ENCODE peak calls at places on chromosomes 13 and 19, in seven cellular contexts. One of them, this sample, is unnamed.
A peak's percentile ranks its signal among the peaks of the same experiment; 100 is the strongest.

GRCh38 chr13:31945202-31945978 is 86.2 kb upstream of the FRY start:
- DNase-seq in IMR-90: peak; percentile 81
- DNase-seq in psoas muscle: peak; percentile 84
- DNase-seq in Panc1: no peak
- DNase-seq in SK-N-SH: peak; percentile 27
- DNase-seq in right lobe of liver: peak; percentile 57
- DNase-seq in adrenal gland: peak; percentile 61
- DNase-seq in this sample: peak; percentile 80

GRCh38 chr13:23810842-23811241 is 78.4 kb downstream of the MIPEP start:
- DNase-seq in IMR-90: no peak
- DNase-seq in psoas muscle: no peak
- DNase-seq in Panc1: no peak
- DNase-seq in SK-N-SH: no peak
- DNase-seq in right lobe of liver: no peak
- DNase-seq in adrenal gland: no peak
- DNase-seq in this sample: no peak

GRCh38 chr13:112064222-112064621 is 2.7 kb upstream of the SOX1 start:
- DNase-seq in IMR-90: no peak
- DNase-seq in psoas muscle: no peak
- DNase-seq in Panc1: no peak
- DNase-seq in SK-N-SH: no peak
- DNase-seq in right lobe of liver: no peak
- DNase-seq in adrenal gland: no peak
- DNase-seq in this sample: no peak

GRCh38 chr19:3475449-3475848 is 4.9 kb downstream of the SMIM24 start:
- DNase-seq in IMR-90: no peak
- DNase-seq in psoas muscle: no peak
- DNase-seq in Panc1: no peak
- DNase-seq in SK-N-SH: no peak
- DNase-seq in right lobe of liver: no peak
- DNase-seq in adrenal gland: no peak
- DNase-seq in this sample: no peak

GRCh38 chr13:32059511-32059984 is 28.0 kb downstream of the FRY start:
- DNase-seq in IMR-90: no peak
- DNase-seq in psoas muscle: no peak
- DNase-seq in Panc1: no peak
- DNase-seq in SK-N-SH: no peak
- DNase-seq in right lobe of liver: no peak
- DNase-seq in adrenal gland: no peak
- DNase-seq in this sample: no peak

GRCh38 chr13:22001336-22001735 is 330.5 kb downstream of the FGF9 start:
- DNase-seq in IMR-90: no peak
- DNase-seq in psoas muscle: no peak
- DNase-seq in Panc1: no peak
- DNase-seq in SK-N-SH: no peak
- DNase-seq in right lobe of liver: no peak
- DNase-seq in adrenal gland: no peak
- DNase-seq in this sample: no peak

GRCh38 chr19:50933640-50934039 is 19.2 kb downstream of the KLK5 start:
- DNase-seq in IMR-90: peak; percentile 24
- DNase-seq in psoas muscle: no peak
- DNase-seq in Panc1: no peak
- DNase-seq in SK-N-SH: no peak
- DNase-seq in right lobe of liver: no peak
- DNase-seq in adrenal gland: no peak
- DNase-seq in this sample: no peak

GRCh38 chr19:8566855-8567254 is 10.4 kb downstream of the MYO1F start:
- DNase-seq in IMR-90: no peak
- DNase-seq in psoas muscle: no peak
- DNase-seq in Panc1: no peak
- DNase-seq in SK-N-SH: no peak
- DNase-seq in right lobe of liver: no peak
- DNase-seq in adrenal gland: no peak
- DNase-seq in this sample: no peak

GRCh38 chr19:10421240-10421948 is 1.1 kb downstream of the PDE4A start:
- DNase-seq in IMR-90: no peak
- DNase-seq in psoas muscle: no peak
- DNase-seq in Panc1: no peak
- DNase-seq in SK-N-SH: no peak
- DNase-seq in right lobe of liver: no peak
- DNase-seq in adrenal gland: no peak
- DNase-seq in this sample: no peak

GRCh38 chr19:15815306-15815705 is at the start of gene OR10H1:
- DNase-seq in IMR-90: no peak
- DNase-seq in psoas muscle: no peak
- DNase-seq in Panc1: no peak
- DNase-seq in SK-N-SH: no peak
- DNase-seq in right lobe of liver: no peak
- DNase-seq in adrenal gland: no peak
- DNase-seq in this sample: no peak

GRCh38 chr19:12726988-12727316 is 3.2 kb upstream of the TNPO2 start:
- DNase-seq in IMR-90: no peak
- DNase-seq in psoas muscle: no peak
- DNase-seq in Panc1: no peak
- DNase-seq in SK-N-SH: no peak
- DNase-seq in right lobe of liver: no peak
- DNase-seq in adrenal gland: no peak
- DNase-seq in this sample: no peak

GRCh38 chr13:66222926-66223325 is 1007.2 kb downstream of the PCDH9 start:
- DNase-seq in IMR-90: no peak
- DNase-seq in psoas muscle: no peak
- DNase-seq in Panc1: no peak
- DNase-seq in SK-N-SH: no peak
- DNase-seq in right lobe of liver: no peak
- DNase-seq in adrenal gland: no peak
- DNase-seq in this sample: no peak

GRCh38 chr13:30119476-30119875 is 187.9 kb downstream of the KATNAL1 start:
- DNase-seq in IMR-90: peak; percentile 64
- DNase-seq in psoas muscle: no peak
- DNase-seq in Panc1: no peak
- DNase-seq in SK-N-SH: no peak
- DNase-seq in right lobe of liver: no peak
- DNase-seq in adrenal gland: no peak
- DNase-seq in this sample: no peak

GRCh38 chr19:47357788-47358680 is 8.9 kb downstream of the DHX34 start:
- DNase-seq in IMR-90: no peak
- DNase-seq in psoas muscle: no peak
- DNase-seq in Panc1: no peak
- DNase-seq in SK-N-SH: peak; percentile 31
- DNase-seq in right lobe of liver: no peak
- DNase-seq in adrenal gland: no peak
- DNase-seq in this sample: no peak

GRCh38 chr13:100565291-100565690 is 23.3 kb downstream of the GGACT start:
- DNase-seq in IMR-90: no peak
- DNase-seq in psoas muscle: no peak
- DNase-seq in Panc1: no peak
- DNase-seq in SK-N-SH: no peak
- DNase-seq in right lobe of liver: no peak
- DNase-seq in adrenal gland: no peak
- DNase-seq in this sample: no peak

GRCh38 chr13:48210178-48210577 is 22.8 kb upstream of the ITM2B start:
- DNase-seq in IMR-90: peak; percentile 86
- DNase-seq in psoas muscle: no peak
- DNase-seq in Panc1: peak; percentile 50
- DNase-seq in SK-N-SH: no peak
- DNase-seq in right lobe of liver: no peak
- DNase-seq in adrenal gland: no peak
- DNase-seq in this sample: no peak

GRCh38 chr19:48646192-48646911 is 365 bp upstream of the CA11 start:
- DNase-seq in IMR-90: peak; percentile 72
- DNase-seq in psoas muscle: peak; percentile 93
- DNase-seq in Panc1: no peak
- DNase-seq in SK-N-SH: peak; percentile 96
- DNase-seq in right lobe of liver: peak; percentile 85
- DNase-seq in adrenal gland: peak; percentile 92
- DNase-seq in this sample: peak; percentile 90

GRCh38 chr13:28451482-28452217 is 43.3 kb downstream of the FLT1 start:
- DNase-seq in IMR-90: no peak
- DNase-seq in psoas muscle: peak; percentile 37
- DNase-seq in Panc1: no peak
- DNase-seq in SK-N-SH: no peak
- DNase-seq in right lobe of liver: no peak
- DNase-seq in adrenal gland: no peak
- DNase-seq in this sample: no peak

GRCh38 chr13:96093296-96094006 is 3.5 kb downstream of the HS6ST3 start:
- DNase-seq in IMR-90: no peak
- DNase-seq in psoas muscle: no peak
- DNase-seq in Panc1: no peak
- DNase-seq in SK-N-SH: no peak
- DNase-seq in right lobe of liver: no peak
- DNase-seq in adrenal gland: no peak
- DNase-seq in this sample: no peak

GRCh38 chr19:17654993-17655392 is 33.2 kb downstream of the UNC13A start:
- DNase-seq in IMR-90: no peak
- DNase-seq in psoas muscle: peak; percentile 17
- DNase-seq in Panc1: no peak
- DNase-seq in SK-N-SH: peak; percentile 62
- DNase-seq in right lobe of liver: no peak
- DNase-seq in adrenal gland: no peak
- DNase-seq in this sample: no peak

GRCh38 chr13:109271991-109272454 is 514.4 kb downstream of the IRS2 start:
- DNase-seq in IMR-90: no peak
- DNase-seq in psoas muscle: no peak
- DNase-seq in Panc1: peak; percentile 71
- DNase-seq in SK-N-SH: no peak
- DNase-seq in right lobe of liver: no peak
- DNase-seq in adrenal gland: no peak
- DNase-seq in this sample: no peak

GRCh38 chr13:24203726-24204295 is 43.3 kb downstream of the SPATA13 start:
- DNase-seq in IMR-90: peak; percentile 50
- DNase-seq in psoas muscle: no peak
- DNase-seq in Panc1: no peak
- DNase-seq in SK-N-SH: no peak
- DNase-seq in right lobe of liver: no peak
- DNase-seq in adrenal gland: no peak
- DNase-seq in this sample: no peak

GRCh38 chr13:21176982-21177284 is 475 bp downstream of the MRPL57 start:
- DNase-seq in IMR-90: no peak
- DNase-seq in psoas muscle: no peak
- DNase-seq in Panc1: no peak
- DNase-seq in SK-N-SH: no peak
- DNase-seq in right lobe of liver: no peak
- DNase-seq in adrenal gland: no peak
- DNase-seq in this sample: no peak

GRCh38 chr19:31290926-31291590 is 58.2 kb downstream of the TSHZ3 start:
- DNase-seq in IMR-90: peak; percentile 28
- DNase-seq in psoas muscle: no peak
- DNase-seq in Panc1: no peak
- DNase-seq in SK-N-SH: no peak
- DNase-seq in right lobe of liver: no peak
- DNase-seq in adrenal gland: no peak
- DNase-seq in this sample: no peak

GRCh38 chr19:4403005-4403761 is 743 bp downstream of the CHAF1A start:
- DNase-seq in IMR-90: no peak
- DNase-seq in psoas muscle: no peak
- DNase-seq in Panc1: no peak
- DNase-seq in SK-N-SH: no peak
- DNase-seq in right lobe of liver: no peak
- DNase-seq in adrenal gland: peak; percentile 42
- DNase-seq in this sample: no peak

GRCh38 chr13:114161644-114162532 is 17.2 kb upstream of the CFAP97D2 start:
- DNase-seq in IMR-90: peak; percentile 19
- DNase-seq in psoas muscle: peak; percentile 66
- DNase-seq in Panc1: no peak
- DNase-seq in SK-N-SH: no peak
- DNase-seq in right lobe of liver: peak; percentile 62
- DNase-seq in adrenal gland: peak; percentile 45
- DNase-seq in this sample: peak; percentile 63
- H3K4me1 ChIP-seq in IMR-90: peaks cover 2% of the 10 kb centered on the region
- H3K4me1 ChIP-seq in psoas muscle: peaks cover 9% of the 10 kb centered on the region
- H3K4me1 ChIP-seq in Panc1: no peaks in the 10 kb centered on the region
- H3K4me1 ChIP-seq in SK-N-SH: peaks cover 17% of the 10 kb centered on the region
- H3K4me1 ChIP-seq in right lobe of liver: no peaks in the 10 kb centered on the region
- H3K4me1 ChIP-seq in adrenal gland: no peaks in the 10 kb centered on the region
- H3K4me1 ChIP-seq in this sample: no peaks in the 10 kb centered on the region

DNA sequence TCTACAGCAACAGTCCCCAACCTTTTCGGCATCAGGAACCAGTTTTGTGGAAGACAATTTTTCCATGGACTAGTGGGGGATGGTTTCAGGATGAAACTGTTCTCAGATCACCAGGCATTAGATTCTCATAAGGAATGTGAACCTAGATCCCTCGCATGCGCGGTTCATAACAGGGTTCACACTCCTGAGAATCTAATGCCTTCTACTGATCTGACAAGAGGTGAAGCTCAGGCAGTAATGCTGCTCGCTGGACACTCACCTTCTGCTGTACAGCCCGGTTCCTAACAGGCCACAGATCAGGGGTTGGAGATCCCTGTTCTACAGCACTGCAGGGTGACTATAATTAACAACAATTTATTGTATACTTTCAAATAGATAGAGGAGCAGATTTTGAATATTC is 21.9 kb downstream of the USP12 start:
- DNase-seq in IMR-90: no peak
- DNase-seq in psoas muscle: no peak
- DNase-seq in Panc1: no peak
- DNase-seq in SK-N-SH: no peak
- DNase-seq in right lobe of liver: no peak
- DNase-seq in adrenal gland: no peak
- DNase-seq in this sample: no peak
- H3K4me1 ChIP-seq in IMR-90: peaks cover 3% of the 10 kb centered on the region
- H3K4me1 ChIP-seq in psoas muscle: peaks cover 23% of the 10 kb centered on the region
- H3K4me1 ChIP-seq in Panc1: peaks cover 47% of the 10 kb centered on the region
- H3K4me1 ChIP-seq in SK-N-SH: peaks cover 2% of the 10 kb centered on the region
- H3K4me1 ChIP-seq in right lobe of liver: no peaks in the 10 kb centered on the region
- H3K4me1 ChIP-seq in adrenal gland: no peaks in the 10 kb centered on the region
- H3K4me1 ChIP-seq in this sample: no peaks in the 10 kb centered on the region

GRCh38 chr13:25929816-25930215 is 122.0 kb downstream of the SHISA2 start:
- DNase-seq in IMR-90: no peak
- DNase-seq in psoas muscle: no peak
- DNase-seq in Panc1: no peak
- DNase-seq in SK-N-SH: no peak
- DNase-seq in right lobe of liver: no peak
- DNase-seq in adrenal gland: no peak
- DNase-seq in this sample: no peak

GRCh38 chr13:25928941-25929505 is 122.8 kb downstream of the SHISA2 start:
- DNase-seq in IMR-90: no peak
- DNase-seq in psoas muscle: no peak
- DNase-seq in Panc1: no peak
- DNase-seq in SK-N-SH: no peak
- DNase-seq in right lobe of liver: no peak
- DNase-seq in adrenal gland: no peak
- DNase-seq in this sample: no peak

GRCh38 chr13:25927966-25928365 is 123.8 kb downstream of the SHISA2 start:
- DNase-seq in IMR-90: no peak
- DNase-seq in psoas muscle: no peak
- DNase-seq in Panc1: no peak
- DNase-seq in SK-N-SH: no peak
- DNase-seq in right lobe of liver: no peak
- DNase-seq in adrenal gland: no peak
- DNase-seq in this sample: no peak

GRCh38 chr13:25930655-25931054 is 121.2 kb downstream of the SHISA2 start:
- DNase-seq in IMR-90: no peak
- DNase-seq in psoas muscle: no peak
- DNase-seq in Panc1: no peak
- DNase-seq in SK-N-SH: peak; percentile 41
- DNase-seq in right lobe of liver: no peak
- DNase-seq in adrenal gland: no peak
- DNase-seq in this sample: no peak

GRCh38 chr13:25927363-25927762 is 124.5 kb downstream of the SHISA2 start:
- DNase-seq in IMR-90: no peak
- DNase-seq in psoas muscle: no peak
- DNase-seq in Panc1: no peak
- DNase-seq in SK-N-SH: no peak
- DNase-seq in right lobe of liver: no peak
- DNase-seq in adrenal gland: no peak
- DNase-seq in this sample: no peak
- H3K4me1 ChIP-seq in IMR-90: no peaks in the 10 kb centered on the region
- H3K4me1 ChIP-seq in psoas muscle: no peaks in the 10 kb centered on the region
- H3K4me1 ChIP-seq in Panc1: no peaks in the 10 kb centered on the region
- H3K4me1 ChIP-seq in SK-N-SH: peaks cover 5% of the 10 kb centered on the region
- H3K4me1 ChIP-seq in right lobe of liver: no peaks in the 10 kb centered on the region
- H3K4me1 ChIP-seq in adrenal gland: no peaks in the 10 kb centered on the region
- H3K4me1 ChIP-seq in this sample: no peaks in the 10 kb centered on the region

GRCh38 chr13:97945792-97946419 is 7.6 kb upstream of the IPO5 start:
- DNase-seq in IMR-90: peak; percentile 20
- DNase-seq in psoas muscle: no peak
- DNase-seq in Panc1: no peak
- DNase-seq in SK-N-SH: no peak
- DNase-seq in right lobe of liver: no peak
- DNase-seq in adrenal gland: no peak
- DNase-seq in this sample: no peak
- H3K4me1 ChIP-seq in IMR-90: peaks cover 12% of the 10 kb centered on the region
- H3K4me1 ChIP-seq in psoas muscle: no peaks in the 10 kb centered on the region
- H3K4me1 ChIP-seq in Panc1: no peaks in the 10 kb centered on the region
- H3K4me1 ChIP-seq in SK-N-SH: no peaks in the 10 kb centered on the region
- H3K4me1 ChIP-seq in right lobe of liver: no peaks in the 10 kb centered on the region
- H3K4me1 ChIP-seq in adrenal gland: no peaks in the 10 kb centered on the region
- H3K4me1 ChIP-seq in this sample: no peaks in the 10 kb centered on the region